ENCODE peak calls at places on chromosomes 6 and 20, in five cellular contexts. G is ovary, J is HepG2, M is tibial nerve, O is K562. F is an unnamed sample. For H3K27me3, the result is how much of the 10 kb centered on the place peaks cover.

GRCh38 chr20:52783769-52784168 is 188.4 kb upstream of the TSHZ2 start:
- DNase-seq in G (no peak), J (peak), M (no peak), O (peak), F (no peak)

GRCh38 chr20:62805365-62805710 is 703 bp downstream of the OGFR start:
- DNase-seq in G (no peak), J (no peak), M (no peak), O (peak), F (no peak)

GRCh38 chr6:55668625-55669024 is 89.6 kb upstream of the HMGCLL1 start:
- DNase-seq in G (no peak), J (no peak), M (no peak), O (no peak), F (no peak)

GRCh38 chr6:169640347-169640972 is 61.4 kb downstream of the WDR27 start:
- DNase-seq in G (no peak), J (no peak), M (no peak), O (no peak), F (no peak)

GRCh38 chr6:155936551-155936950 is 480.9 kb upstream of the NOX3 start:
- DNase-seq in G (no peak), J (no peak), M (peak), O (no peak), F (no peak)

GRCh38 chr6:16244869-16245451 is 6.6 kb downstream of the GMPR start:
- DNase-seq in G (no peak), J (no peak), M (no peak), O (no peak), F (no peak)

GRCh38 chr20:64086801-64087200 is 2.6 kb upstream of the LKAAEAR1 start:
- DNase-seq in G (no peak), J (no peak), M (no peak), O (no peak), F (no peak)

GRCh38 chr20:21509597-21510331 is 4.1 kb downstream of the NKX2-2 start:
- DNase-seq in G (no peak), J (no peak), M (no peak), O (no peak), F (no peak)

GRCh38 chr6:107460074-107460631 is 789 bp upstream of the PDSS2 start:
- DNase-seq in G (no peak), J (no peak), M (no peak), O (no peak), F (no peak)

GRCh38 chr6:139054001-139054400 is 25.5 kb downstream of the ABRACL start:
- DNase-seq in G (no peak), J (no peak), M (no peak), O (no peak), F (no peak)

GRCh38 chr6:138572200-138572875 is 73.0 kb upstream of the NHSL1 start:
- DNase-seq in G (peak), J (peak), M (peak), O (no peak), F (peak)

GRCh38 chr6:123655520-123656306 is 19.0 kb upstream of the TRDN start:
- DNase-seq in G (no peak), J (no peak), M (no peak), O (no peak), F (no peak)

GRCh38 chr6:48505621-48506020 is 394.6 kb upstream of the PTCHD4 start:
- DNase-seq in G (no peak), J (no peak), M (no peak), O (no peak), F (no peak)

GRCh38 chr6:148075352-148075751 is 267.3 kb upstream of the SASH1 start:
- DNase-seq in G (no peak), J (no peak), M (no peak), O (no peak), F (no peak)

GRCh38 chr6:100892693-100893092 is 11.6 kb upstream of the ASCC3 start:
- DNase-seq in G (no peak), J (no peak), M (no peak), O (no peak), F (no peak)

GRCh38 chr6:37783025-37783825 is 36.3 kb upstream of the ZFAND3 start:
- DNase-seq in G (peak), J (no peak), M (no peak), O (no peak), F (no peak)

GRCh38 chr6:24451581-24452041 is 37.8 kb downstream of the GPLD1 start:
- DNase-seq in G (no peak), J (no peak), M (no peak), O (peak), F (no peak)

GRCh38 chr6:136784910-136785746 is 7.1 kb downstream of the MAP3K5 start:
- DNase-seq in G (peak), J (no peak), M (peak), O (no peak), F (peak)

GRCh38 chr20:14996883-14997672 is 659.7 kb upstream of the FLRT3 start:
- DNase-seq in G (no peak), J (no peak), M (no peak), O (no peak), F (no peak)

GRCh38 chr6:101080597-101080996 is 199.5 kb upstream of the ASCC3 start:
- DNase-seq in G (no peak), J (no peak), M (no peak), O (no peak), F (no peak)

GRCh38 chr6:31619805-31620585 is 520 bp upstream of the PRRC2A start:
- DNase-seq in G (peak), J (peak), M (peak), O (peak), F (peak)

GRCh38 chr20:53309515-53309914 is 284.1 kb downstream of the ZNF217 start:
- DNase-seq in G (no peak), J (no peak), M (no peak), O (no peak), F (no peak)

GRCh38 chr6:111552241-111552744 is 53.4 kb downstream of the TRAF3IP2 start:
- DNase-seq in G (peak), J (no peak), M (peak), O (no peak), F (peak)

GRCh38 chr6:140269766-140270165 is 895.3 kb upstream of the CITED2 start:
- DNase-seq in G (no peak), J (no peak), M (no peak), O (no peak), F (no peak)

GRCh38 chr6:108403260-108403659 is 108.4 kb downstream of the AFG1L start:
- DNase-seq in G (no peak), J (no peak), M (no peak), O (no peak), F (no peak)

GRCh38 chr6:8888468-8888867 is 453.1 kb upstream of the SLC35B3 start:
- DNase-seq in G (no peak), J (peak), M (no peak), O (no peak), F (no peak)

GRCh38 chr20:17854307-17854903 is 114.2 kb downstream of the SNX5 start:
- DNase-seq in G (peak), J (peak), M (no peak), O (no peak), F (peak)

GRCh38 chr6:46046558-46047169 is 31.0 kb upstream of the CLIC5 start:
- DNase-seq in G (no peak), J (no peak), M (no peak), O (no peak), F (no peak)

GRCh38 chr20:50848846-50849673 is 54.2 kb downstream of the BCAS4 start:
- DNase-seq in G (no peak), J (no peak), M (no peak), O (no peak), F (peak)

GRCh38 chr6:25296980-25297379 is 17.8 kb downstream of the CARMIL1 start:
- DNase-seq in G (peak), J (no peak), M (no peak), O (no peak), F (no peak)

GRCh38 chr6:100289285-100289684 is 175.4 kb downstream of the SIM1 start:
- DNase-seq in G (no peak), J (peak), M (no peak), O (no peak), F (no peak)

GRCh38 chr6:121691126-121691540 is 255.7 kb downstream of the GJA1 start:
- DNase-seq in G (no peak), J (no peak), M (no peak), O (no peak), F (no peak)

GRCh38 chr6:123802351-123802696 is 1.3 kb upstream of the NKAIN2 start:
- DNase-seq in G (no peak), J (no peak), M (no peak), O (no peak), F (no peak)

GRCh38 chr20:38649275-38649891 is 47.8 kb downstream of the ARHGAP40 start:
- DNase-seq in G (no peak), J (peak), M (no peak), O (peak), F (no peak)

DNA sequence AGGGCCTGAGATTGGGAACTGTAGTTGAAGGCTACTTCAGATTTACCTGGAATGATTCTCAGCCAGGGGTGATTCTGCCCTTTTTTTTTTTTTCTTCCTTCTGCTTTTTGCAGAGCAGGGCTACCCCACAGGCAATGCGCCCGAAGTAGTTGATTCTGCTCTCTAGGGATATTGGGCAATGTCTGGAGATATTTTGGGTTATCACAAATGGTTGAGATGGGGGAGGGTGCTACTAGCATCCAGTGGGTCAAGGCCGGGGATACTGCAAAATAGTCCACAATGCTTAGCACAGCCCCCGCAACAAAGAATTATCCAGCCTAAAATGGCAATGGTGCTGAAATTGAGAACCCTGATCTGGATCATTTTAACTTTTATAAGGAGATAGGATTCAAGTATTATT is 71.2 kb upstream of the ZMYND8 start:
- DNase-seq in G (no peak), J (no peak), M (no peak), O (no peak), F (no peak)
- TF ChIP-seq EP300 in G (no peak), J (no peak), M (no peak), O (no peak), F (no peak)

GRCh38 chr6:12956991-12957320 is 240.4 kb downstream of the PHACTR1 start:
- DNase-seq in G (no peak), J (no peak), M (no peak), O (no peak), F (no peak)

GRCh38 chr6:12957321-12958051 is 240.9 kb downstream of the PHACTR1 start:
- DNase-seq in G (peak), J (no peak), M (no peak), O (no peak), F (peak)

GRCh38 chr6:12958052-12958706 is 241.6 kb downstream of the PHACTR1 start:
- DNase-seq in G (no peak), J (no peak), M (no peak), O (no peak), F (no peak)

GRCh38 chr6:12950879-12951814 is 234.6 kb downstream of the PHACTR1 start:
- DNase-seq in G (no peak), J (no peak), M (no peak), O (no peak), F (no peak)

GRCh38 chr6:12955996-12956395 is 239.4 kb downstream of the PHACTR1 start:
- DNase-seq in G (no peak), J (no peak), M (no peak), O (no peak), F (no peak)
- H3K27me3 ChIP-seq in G (under half), J (under half), M (under half), O (under half), F (under half)

DNA sequence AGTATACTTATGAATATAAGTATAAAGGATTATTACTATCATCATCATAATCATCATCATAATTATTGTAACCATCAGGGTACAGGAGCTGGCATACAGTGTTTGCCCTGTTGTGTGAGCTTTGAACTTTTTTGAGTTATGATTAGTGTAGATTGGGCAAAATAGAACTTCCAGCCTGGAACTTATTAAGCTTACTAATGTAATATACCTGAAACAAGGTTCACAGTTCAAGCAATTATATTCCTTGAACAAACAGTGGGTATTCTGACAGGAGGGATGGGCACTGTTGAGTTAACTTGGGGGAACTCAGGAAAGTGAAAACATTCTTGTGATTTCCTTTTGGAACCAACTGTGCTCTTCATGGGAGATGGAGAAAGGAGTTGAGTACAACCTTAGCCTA is 680.0 kb downstream of the DOK5 start:
- DNase-seq in G (no peak), J (no peak), M (no peak), O (no peak), F (no peak)
- TF ChIP-seq EP300 in G (no peak), J (no peak), M (no peak), O (no peak), F (no peak)

GRCh38 chr6:1597121-1597744 is 12.5 kb upstream of the FOXC1 start:
- DNase-seq in G (no peak), J (no peak), M (no peak), O (no peak), F (no peak)
- H3K27me3 ChIP-seq in G (under half), J (half or more), M (under half), O (half or more), F (half or more)

F was measured in transverse colon.